ENCODE peak calls at places on chromosomes 12 and 14, in eight cellular contexts. One of them, this sample, is unnamed.

GRCh38 chr12:87943666-87944065 is 85.5 kb downstream of the C12orf50 start:
- DNase-seq in heart left ventricle: no peak
- DNase-seq in stomach: no peak
- DNase-seq in heart right ventricle: no peak
- DNase-seq in cardiac muscle cell: no peak
- DNase-seq in HCT116: no peak
- DNase-seq in neuronal stem cell: no peak
- DNase-seq in upper lobe of right lung: no peak
- DNase-seq in this sample: no peak

GRCh38 chr12:112841891-112842290 is 50.3 kb downstream of the RPH3A start:
- DNase-seq in upper lobe of right lung: no peak
- DNase-seq in heart left ventricle: no peak
- DNase-seq in HCT116: no peak
- DNase-seq in neuronal stem cell: no peak
- DNase-seq in heart right ventricle: no peak
- DNase-seq in cardiac muscle cell: no peak
- DNase-seq in stomach: no peak
- DNase-seq in this sample: no peak

GRCh38 chr12:125332900-125333299 is 267.7 kb downstream of the AACS start:
- DNase-seq in cardiac muscle cell: no peak
- DNase-seq in HCT116: no peak
- DNase-seq in heart right ventricle: no peak
- DNase-seq in stomach: no peak
- DNase-seq in neuronal stem cell: no peak
- DNase-seq in upper lobe of right lung: no peak
- DNase-seq in heart left ventricle: no peak
- DNase-seq in this sample: no peak

GRCh38 chr12:115096673-115097349 is 412.8 kb upstream of the TBX3 start:
- DNase-seq in heart left ventricle: peak; percentile 55
- DNase-seq in upper lobe of right lung: no peak
- DNase-seq in heart right ventricle: peak; percentile 17
- DNase-seq in stomach: no peak
- DNase-seq in cardiac muscle cell: no peak
- DNase-seq in neuronal stem cell: no peak
- DNase-seq in HCT116: no peak
- DNase-seq in this sample: no peak

GRCh38 chr12:79301181-79301580 is 389.6 kb downstream of the PAWR start:
- DNase-seq in heart left ventricle: no peak
- DNase-seq in HCT116: no peak
- DNase-seq in heart right ventricle: no peak
- DNase-seq in cardiac muscle cell: no peak
- DNase-seq in upper lobe of right lung: no peak
- DNase-seq in stomach: no peak
- DNase-seq in neuronal stem cell: no peak
- DNase-seq in this sample: no peak

GRCh38 chr14:50963919-50964318 is 19.6 kb upstream of the PYGL start:
- DNase-seq in cardiac muscle cell: no peak
- DNase-seq in stomach: no peak
- DNase-seq in upper lobe of right lung: no peak
- DNase-seq in neuronal stem cell: no peak
- DNase-seq in heart right ventricle: no peak
- DNase-seq in heart left ventricle: no peak
- DNase-seq in HCT116: no peak
- DNase-seq in this sample: no peak

GRCh38 chr12:120483621-120484020 is 12.3 kb upstream of the DYNLL1 start:
- DNase-seq in stomach: no peak
- DNase-seq in HCT116: no peak
- DNase-seq in neuronal stem cell: no peak
- DNase-seq in heart left ventricle: no peak
- DNase-seq in cardiac muscle cell: no peak
- DNase-seq in upper lobe of right lung: no peak
- DNase-seq in heart right ventricle: no peak
- DNase-seq in this sample: no peak

GRCh38 chr12:63420206-63420644 is 248.1 kb downstream of the DPY19L2 start:
- DNase-seq in upper lobe of right lung: no peak
- DNase-seq in neuronal stem cell: peak; percentile 48
- DNase-seq in heart left ventricle: peak; percentile 35
- DNase-seq in cardiac muscle cell: peak; percentile 43
- DNase-seq in stomach: peak; percentile 28
- DNase-seq in HCT116: peak; percentile 73
- DNase-seq in heart right ventricle: peak; percentile 12
- DNase-seq in this sample: peak; percentile 80

GRCh38 chr12:65106948-65107347 is 14.2 kb downstream of the WIF1 start:
- DNase-seq in cardiac muscle cell: no peak
- DNase-seq in HCT116: no peak
- DNase-seq in neuronal stem cell: no peak
- DNase-seq in stomach: no peak
- DNase-seq in heart right ventricle: no peak
- DNase-seq in upper lobe of right lung: no peak
- DNase-seq in heart left ventricle: no peak
- DNase-seq in this sample: no peak

GRCh38 chr12:27498761-27499160 is 25.2 kb upstream of the PPFIBP1 start:
- DNase-seq in heart right ventricle: no peak
- DNase-seq in neuronal stem cell: no peak
- DNase-seq in cardiac muscle cell: no peak
- DNase-seq in HCT116: no peak
- DNase-seq in stomach: no peak
- DNase-seq in heart left ventricle: no peak
- DNase-seq in upper lobe of right lung: no peak
- DNase-seq in this sample: no peak

DNA sequence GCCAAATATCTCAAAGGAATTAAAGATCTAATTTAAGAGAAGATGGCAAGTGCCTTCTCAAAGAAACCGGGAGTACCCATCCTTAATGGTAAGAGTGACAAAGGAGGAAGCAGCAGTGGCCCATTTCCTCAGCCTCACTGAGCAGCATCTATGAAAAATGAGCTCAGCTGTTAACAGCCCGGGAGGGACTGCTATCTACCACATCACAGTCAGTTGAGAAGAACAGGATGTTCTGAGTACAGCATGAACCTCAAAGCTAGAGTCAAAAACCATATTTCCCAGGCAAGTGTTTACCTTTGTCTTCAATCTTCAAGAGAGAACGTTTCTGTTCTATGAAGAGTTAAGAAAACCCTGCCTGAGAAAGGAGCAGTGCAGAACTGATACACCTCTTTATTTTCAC is 115.0 kb downstream of the BTG1 start:
- DNase-seq in heart right ventricle: no peak
- DNase-seq in cardiac muscle cell: no peak
- DNase-seq in upper lobe of right lung: no peak
- DNase-seq in HCT116: no peak
- DNase-seq in neuronal stem cell: no peak
- DNase-seq in stomach: peak; percentile 53
- DNase-seq in heart left ventricle: no peak
- DNase-seq in this sample: no peak
- H3K4me3 ChIP-seq in heart right ventricle: no peak overlapping the region
- H3K4me3 ChIP-seq in cardiac muscle cell: no peak overlapping the region
- H3K4me3 ChIP-seq in upper lobe of right lung: no peak overlapping the region
- H3K4me3 ChIP-seq in HCT116: no peak overlapping the region
- H3K4me3 ChIP-seq in neuronal stem cell: no peak overlapping the region
- H3K4me3 ChIP-seq in stomach: no peak overlapping the region
- H3K4me3 ChIP-seq in heart left ventricle: no peak overlapping the region
- H3K4me3 ChIP-seq in this sample: no peak overlapping the region

DNA sequence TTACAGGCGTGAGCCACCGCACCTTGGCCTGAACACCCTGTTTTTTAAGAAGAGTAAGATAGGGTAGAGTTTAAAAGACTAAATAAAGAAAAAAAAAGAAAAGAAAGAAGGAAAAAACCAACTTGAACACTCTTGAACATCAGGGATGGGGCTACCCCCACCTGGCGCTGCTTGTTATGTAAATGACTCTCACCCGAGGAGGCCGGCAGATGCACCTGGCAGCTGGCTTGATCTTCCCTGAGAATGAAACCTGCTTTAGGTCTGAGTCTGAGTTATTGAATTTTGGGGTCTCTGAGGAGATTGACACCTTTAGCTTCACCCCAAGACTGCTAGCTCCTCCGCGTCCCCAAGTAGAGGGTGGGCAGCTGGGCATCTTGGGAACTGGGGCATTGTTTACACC is 15.5 kb upstream of the MEG3 start:
- DNase-seq in cardiac muscle cell: no peak
- DNase-seq in heart left ventricle: no peak
- DNase-seq in neuronal stem cell: no peak
- DNase-seq in heart right ventricle: no peak
- DNase-seq in HCT116: no peak
- DNase-seq in stomach: no peak
- DNase-seq in upper lobe of right lung: no peak
- DNase-seq in this sample: no peak
- H3K9me3 ChIP-seq in cardiac muscle cell: no peaks in the 10 kb centered on the region
- H3K9me3 ChIP-seq in heart left ventricle: peaks cover 23% of the 10 kb centered on the region
- H3K9me3 ChIP-seq in neuronal stem cell: peaks cover 42% of the 10 kb centered on the region
- H3K9me3 ChIP-seq in heart right ventricle: no peaks in the 10 kb centered on the region
- H3K9me3 ChIP-seq in HCT116: peaks cover 43% of the 10 kb centered on the region
- H3K9me3 ChIP-seq in stomach: peaks cover 34% of the 10 kb centered on the region
- H3K9me3 ChIP-seq in upper lobe of right lung: no peaks in the 10 kb centered on the region
- H3K9me3 ChIP-seq in this sample: peaks cover 50% of the 10 kb centered on the region

GRCh38 chr12:131033486-131033885 is 79.8 kb downstream of the ADGRD1 start:
- DNase-seq in heart right ventricle: no peak
- DNase-seq in HCT116: no peak
- DNase-seq in neuronal stem cell: no peak
- DNase-seq in cardiac muscle cell: no peak
- DNase-seq in upper lobe of right lung: no peak
- DNase-seq in heart left ventricle: no peak
- DNase-seq in stomach: no peak
- DNase-seq in this sample: no peak
- H3K27ac ChIP-seq in heart right ventricle: no peak overlapping the region
- H3K27ac ChIP-seq in HCT116: no peak overlapping the region
- H3K27ac ChIP-seq in neuronal stem cell: no peak overlapping the region
- H3K27ac ChIP-seq in cardiac muscle cell: no peak overlapping the region
- H3K27ac ChIP-seq in upper lobe of right lung: no peak overlapping the region
- H3K27ac ChIP-seq in heart left ventricle: no peak overlapping the region
- H3K27ac ChIP-seq in stomach: no peak overlapping the region
- H3K27ac ChIP-seq in this sample: no peak overlapping the region

GRCh38 chr12:111436266-111436665 is 30.5 kb downstream of the SH2B3 start:
- DNase-seq in heart right ventricle: no peak
- DNase-seq in HCT116: no peak
- DNase-seq in neuronal stem cell: no peak
- DNase-seq in cardiac muscle cell: no peak
- DNase-seq in heart left ventricle: no peak
- DNase-seq in stomach: no peak
- DNase-seq in upper lobe of right lung: no peak
- DNase-seq in this sample: no peak

GRCh38 chr12:111434049-111434448 is 28.3 kb downstream of the SH2B3 start:
- DNase-seq in cardiac muscle cell: no peak
- DNase-seq in HCT116: no peak
- DNase-seq in heart right ventricle: no peak
- DNase-seq in stomach: no peak
- DNase-seq in neuronal stem cell: no peak
- DNase-seq in upper lobe of right lung: no peak
- DNase-seq in heart left ventricle: no peak
- DNase-seq in this sample: no peak

GRCh38 chr12:111434680-111435338 is 29.1 kb downstream of the SH2B3 start:
- DNase-seq in neuronal stem cell: no peak
- DNase-seq in HCT116: no peak
- DNase-seq in heart right ventricle: peak; percentile 76
- DNase-seq in stomach: no peak
- DNase-seq in heart left ventricle: peak; percentile 82
- DNase-seq in cardiac muscle cell: no peak
- DNase-seq in upper lobe of right lung: no peak
- DNase-seq in this sample: no peak

GRCh38 chr12:111436811-111437210 is 31.1 kb downstream of the SH2B3 start:
- DNase-seq in cardiac muscle cell: no peak
- DNase-seq in heart right ventricle: no peak
- DNase-seq in heart left ventricle: peak; percentile 16
- DNase-seq in neuronal stem cell: no peak
- DNase-seq in upper lobe of right lung: no peak
- DNase-seq in HCT116: no peak
- DNase-seq in stomach: no peak
- DNase-seq in this sample: no peak

GRCh38 chr12:111435661-111436201 is 30.0 kb downstream of the SH2B3 start:
- DNase-seq in heart right ventricle: no peak
- DNase-seq in HCT116: no peak
- DNase-seq in upper lobe of right lung: no peak
- DNase-seq in neuronal stem cell: no peak
- DNase-seq in cardiac muscle cell: no peak
- DNase-seq in stomach: no peak
- DNase-seq in heart left ventricle: no peak
- DNase-seq in this sample: no peak
- H3K4me3 ChIP-seq in heart right ventricle: no peak overlapping the region
- H3K4me3 ChIP-seq in HCT116: no peak overlapping the region
- H3K4me3 ChIP-seq in upper lobe of right lung: no peak overlapping the region
- H3K4me3 ChIP-seq in neuronal stem cell: no peak overlapping the region
- H3K4me3 ChIP-seq in cardiac muscle cell: no peak overlapping the region
- H3K4me3 ChIP-seq in stomach: no peak overlapping the region
- H3K4me3 ChIP-seq in heart left ventricle: no peak overlapping the region
- H3K4me3 ChIP-seq in this sample: no peak overlapping the region

GRCh38 chr14:77950371-77950770 is 150.5 kb downstream of the ADCK1 start:
- DNase-seq in neuronal stem cell: no peak
- DNase-seq in HCT116: no peak
- DNase-seq in upper lobe of right lung: no peak
- DNase-seq in stomach: no peak
- DNase-seq in cardiac muscle cell: no peak
- DNase-seq in heart left ventricle: peak; percentile 28
- DNase-seq in heart right ventricle: peak; percentile 14
- DNase-seq in this sample: no peak

DNA sequence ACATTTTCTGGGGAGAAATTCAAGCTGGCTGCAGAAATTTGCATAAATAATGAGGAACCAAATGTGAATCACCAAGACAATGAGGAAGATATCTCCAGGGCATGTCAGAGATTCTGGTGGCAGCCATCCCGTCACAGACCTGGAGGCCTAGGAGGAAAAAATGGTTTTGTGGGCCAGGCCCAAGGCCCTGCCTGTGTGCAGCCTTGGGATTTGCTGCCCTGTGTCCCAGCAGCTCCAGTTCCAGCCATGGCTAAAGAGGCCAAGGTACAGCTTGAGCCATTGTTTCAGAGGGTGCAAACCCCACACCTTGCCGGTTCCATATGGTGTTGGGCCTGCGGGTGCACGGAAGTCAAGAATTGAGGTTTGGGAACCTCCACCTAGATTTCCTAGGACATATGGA is 147.5 kb downstream of the ADCK1 start:
- DNase-seq in neuronal stem cell: no peak
- DNase-seq in stomach: no peak
- DNase-seq in heart right ventricle: no peak
- DNase-seq in HCT116: no peak
- DNase-seq in cardiac muscle cell: no peak
- DNase-seq in heart left ventricle: no peak
- DNase-seq in upper lobe of right lung: no peak
- DNase-seq in this sample: no peak
- H3K9me3 ChIP-seq in neuronal stem cell: peaks cover 4% of the 10 kb centered on the region
- H3K9me3 ChIP-seq in stomach: no peaks in the 10 kb centered on the region
- H3K9me3 ChIP-seq in heart right ventricle: no peaks in the 10 kb centered on the region
- H3K9me3 ChIP-seq in HCT116: no peaks in the 10 kb centered on the region
- H3K9me3 ChIP-seq in cardiac muscle cell: no peaks in the 10 kb centered on the region
- H3K9me3 ChIP-seq in heart left ventricle: no peaks in the 10 kb centered on the region
- H3K9me3 ChIP-seq in upper lobe of right lung: no peaks in the 10 kb centered on the region
- H3K9me3 ChIP-seq in this sample: peaks cover 19% of the 10 kb centered on the region

GRCh38 chr14:67941456-67942018 is 122.0 kb downstream of the RAD51B start:
- DNase-seq in upper lobe of right lung: no peak
- DNase-seq in heart left ventricle: no peak
- DNase-seq in heart right ventricle: peak; percentile 8
- DNase-seq in stomach: no peak
- DNase-seq in neuronal stem cell: peak; percentile 18
- DNase-seq in cardiac muscle cell: peak; percentile 9
- DNase-seq in HCT116: no peak
- DNase-seq in this sample: no peak
- H3K27ac ChIP-seq in upper lobe of right lung: peak overlapping the region; percentile 61
- H3K27ac ChIP-seq in heart left ventricle: peak overlapping the region; percentile 75
- H3K27ac ChIP-seq in heart right ventricle: peak overlapping the region; percentile 80
- H3K27ac ChIP-seq in stomach: peak overlapping the region; percentile 63
- H3K27ac ChIP-seq in neuronal stem cell: peak overlapping the region; percentile 83
- H3K27ac ChIP-seq in cardiac muscle cell: peak overlapping the region; percentile 21
- H3K27ac ChIP-seq in HCT116: peak overlapping the region; percentile 83
- H3K27ac ChIP-seq in this sample: no peak overlapping the region

This sample was measured in WERI-Rb-1.